ENCODE peak calls at places on chromosomes 11 and 22, in five cellular contexts. H is choroid plexus epithelial cell, J is HCEC 1CT, D is mucosa of gallbladder, G is left lung. A is an unnamed sample.

GRCh38 chr11:9060700-9061111 is 30.7 kb downstream of the SCUBE2 start:
- DNase-seq in H (peak; percentile 11), J (peak; percentile 39), D (no peak), G (no peak), A (no peak)

GRCh38 chr11:118640332-118641154 is 33.1 kb downstream of the PHLDB1 start:
- DNase-seq in H (no peak), J (no peak), D (no peak), G (peak; percentile 52), A (no peak)

GRCh38 chr22:22037740-22038139 is 55.2 kb upstream of the TOP3B start:
- DNase-seq in H (peak; percentile 82), J (peak; percentile 38), D (no peak), G (no peak), A (no peak)

GRCh38 chr11:118699508-118700220 is 20.2 kb upstream of the TREH start:
- DNase-seq in H (no peak), J (no peak), D (no peak), G (no peak), A (no peak)

GRCh38 chr22:28907311-28908008 is 24.1 kb downstream of the ZNRF3 start:
- DNase-seq in H (no peak), J (no peak), D (no peak), G (no peak), A (no peak)

GRCh38 chr22:44270556-44270880 is 42.2 kb downstream of the SHISAL1 start:
- DNase-seq in H (no peak), J (no peak), D (no peak), G (peak; percentile 28), A (no peak)

GRCh38 chr11:64856382-64857227 is 12.2 kb upstream of the CDC42BPG start:
- DNase-seq in H (peak; percentile 53), J (peak; percentile 74), D (no peak), G (peak; percentile 94), A (no peak)

GRCh38 chr22:27212617-27213177 is 555.3 kb downstream of the MIAT start:
- DNase-seq in H (peak; percentile 98), J (peak; percentile 70), D (peak; percentile 84), G (no peak), A (no peak)

GRCh38 chr11:84922212-84922805 is 704.8 kb downstream of the DLG2 start:
- DNase-seq in H (peak; percentile 32), J (no peak), D (no peak), G (no peak), A (no peak)

GRCh38 chr22:26553056-26553752 is 36.7 kb downstream of the TPST2 start:
- DNase-seq in H (peak; percentile 84), J (peak; percentile 88), D (no peak), G (no peak), A (no peak)

GRCh38 chr11:132438418-132438817 is 1068.0 kb downstream of the NTM start:
- DNase-seq in H (no peak), J (no peak), D (no peak), G (no peak), A (no peak)

GRCh38 chr11:30960387-30960992 is 374.3 kb upstream of the MPPED2 start:
- DNase-seq in H (peak; percentile 84), J (no peak), D (no peak), G (no peak), A (peak; percentile 11)

GRCh38 chr11:64218628-64219353 is 7.2 kb downstream of the TRPT1 start:
- DNase-seq in H (no peak), J (no peak), D (peak; percentile 73), G (peak; percentile 20), A (no peak)